ENCODE peak calls at places on chromosomes 16 and 17, in nine cellular contexts. One of them, this sample, is unnamed.

GRCh38 chr16:75038036-75038959 is 39.5 kb downstream of the ZNRF1 start:
- DNase-seq in glutamatergic neuron: no peak
- DNase-seq in cardiac fibroblast: peak
- DNase-seq in heart right ventricle: no peak
- DNase-seq in GM12865: no peak
- DNase-seq in CD4-positive, alpha-beta T cell: no peak
- DNase-seq in ovary: no peak
- DNase-seq in astrocyte of the spinal cord: peak
- DNase-seq in AG09309: no peak
- DNase-seq in this sample: no peak

GRCh38 chr16:87584271-87584670 is 18.0 kb upstream of the JPH3 start:
- DNase-seq in glutamatergic neuron: no peak
- DNase-seq in cardiac fibroblast: peak
- DNase-seq in heart right ventricle: no peak
- DNase-seq in GM12865: no peak
- DNase-seq in CD4-positive, alpha-beta T cell: no peak
- DNase-seq in ovary: no peak
- DNase-seq in astrocyte of the spinal cord: peak
- DNase-seq in AG09309: no peak
- DNase-seq in this sample: no peak

GRCh38 chr17:80786470-80786869 is 205.2 kb upstream of the CHMP6 start:
- DNase-seq in glutamatergic neuron: no peak
- DNase-seq in cardiac fibroblast: no peak
- DNase-seq in heart right ventricle: no peak
- DNase-seq in GM12865: no peak
- DNase-seq in CD4-positive, alpha-beta T cell: no peak
- DNase-seq in ovary: no peak
- DNase-seq in astrocyte of the spinal cord: no peak
- DNase-seq in AG09309: no peak
- DNase-seq in this sample: no peak

GRCh38 chr16:66605177-66605999 is 884 bp downstream of the CMTM3 start:
- DNase-seq in glutamatergic neuron: peak
- DNase-seq in cardiac fibroblast: peak
- DNase-seq in heart right ventricle: peak
- DNase-seq in GM12865: peak
- DNase-seq in CD4-positive, alpha-beta T cell: no peak
- DNase-seq in ovary: peak
- DNase-seq in astrocyte of the spinal cord: peak
- DNase-seq in AG09309: no peak
- DNase-seq in this sample: peak

GRCh38 chr17:72618018-72618509 is 474.4 kb downstream of the SLC39A11 start:
- DNase-seq in glutamatergic neuron: no peak
- DNase-seq in cardiac fibroblast: peak
- DNase-seq in heart right ventricle: no peak
- DNase-seq in GM12865: peak
- DNase-seq in CD4-positive, alpha-beta T cell: peak
- DNase-seq in ovary: no peak
- DNase-seq in astrocyte of the spinal cord: no peak
- DNase-seq in AG09309: no peak
- DNase-seq in this sample: no peak

GRCh38 chr16:8944113-8944765 is 19.5 kb downstream of the USP7 start:
- DNase-seq in glutamatergic neuron: no peak
- DNase-seq in cardiac fibroblast: no peak
- DNase-seq in heart right ventricle: no peak
- DNase-seq in GM12865: peak
- DNase-seq in CD4-positive, alpha-beta T cell: no peak
- DNase-seq in ovary: no peak
- DNase-seq in astrocyte of the spinal cord: no peak
- DNase-seq in AG09309: no peak
- DNase-seq in this sample: no peak

GRCh38 chr16:5058476-5058875 is 7.3 kb downstream of the C16orf89 start:
- DNase-seq in glutamatergic neuron: peak
- DNase-seq in cardiac fibroblast: peak
- DNase-seq in heart right ventricle: peak
- DNase-seq in GM12865: no peak
- DNase-seq in CD4-positive, alpha-beta T cell: no peak
- DNase-seq in ovary: no peak
- DNase-seq in astrocyte of the spinal cord: no peak
- DNase-seq in AG09309: no peak
- DNase-seq in this sample: no peak

GRCh38 chr16:24538756-24539294 is 541 bp upstream of the RBBP6 start:
- DNase-seq in glutamatergic neuron: no peak
- DNase-seq in cardiac fibroblast: no peak
- DNase-seq in heart right ventricle: no peak
- DNase-seq in GM12865: no peak
- DNase-seq in CD4-positive, alpha-beta T cell: no peak
- DNase-seq in ovary: no peak
- DNase-seq in astrocyte of the spinal cord: no peak
- DNase-seq in AG09309: no peak
- DNase-seq in this sample: no peak

GRCh38 chr16:1497014-1497598 is 3.9 kb downstream of the TELO2 start:
- DNase-seq in glutamatergic neuron: no peak
- DNase-seq in cardiac fibroblast: no peak
- DNase-seq in heart right ventricle: no peak
- DNase-seq in GM12865: no peak
- DNase-seq in CD4-positive, alpha-beta T cell: no peak
- DNase-seq in ovary: no peak
- DNase-seq in astrocyte of the spinal cord: no peak
- DNase-seq in AG09309: no peak
- DNase-seq in this sample: no peak

GRCh38 chr17:50514936-50515702 is 6.9 kb downstream of the MYCBPAP start:
- DNase-seq in glutamatergic neuron: no peak
- DNase-seq in cardiac fibroblast: peak
- DNase-seq in heart right ventricle: no peak
- DNase-seq in GM12865: no peak
- DNase-seq in CD4-positive, alpha-beta T cell: no peak
- DNase-seq in ovary: peak
- DNase-seq in astrocyte of the spinal cord: peak
- DNase-seq in AG09309: no peak
- DNase-seq in this sample: no peak

GRCh38 chr17:35568561-35568960 is 7.9 kb upstream of the SLFN14 start:
- DNase-seq in glutamatergic neuron: no peak
- DNase-seq in cardiac fibroblast: peak
- DNase-seq in heart right ventricle: no peak
- DNase-seq in GM12865: peak
- DNase-seq in CD4-positive, alpha-beta T cell: no peak
- DNase-seq in ovary: no peak
- DNase-seq in astrocyte of the spinal cord: no peak
- DNase-seq in AG09309: no peak
- DNase-seq in this sample: no peak

GRCh38 chr17:50534222-50534978 is 1.9 kb downstream of the EPN3 start:
- DNase-seq in glutamatergic neuron: no peak
- DNase-seq in cardiac fibroblast: no peak
- DNase-seq in heart right ventricle: no peak
- DNase-seq in GM12865: no peak
- DNase-seq in CD4-positive, alpha-beta T cell: no peak
- DNase-seq in ovary: no peak
- DNase-seq in astrocyte of the spinal cord: no peak
- DNase-seq in AG09309: no peak
- DNase-seq in this sample: peak

GRCh38 chr16:11560701-11561439 is 25.8 kb downstream of the LITAF start:
- DNase-seq in glutamatergic neuron: no peak
- DNase-seq in cardiac fibroblast: peak
- DNase-seq in heart right ventricle: peak
- DNase-seq in GM12865: no peak
- DNase-seq in CD4-positive, alpha-beta T cell: peak
- DNase-seq in ovary: peak
- DNase-seq in astrocyte of the spinal cord: peak
- DNase-seq in AG09309: no peak
- DNase-seq in this sample: no peak

GRCh38 chr16:29876578-29877249 is 13.7 kb upstream of the CDIPT start:
- DNase-seq in glutamatergic neuron: no peak
- DNase-seq in cardiac fibroblast: no peak
- DNase-seq in heart right ventricle: no peak
- DNase-seq in GM12865: no peak
- DNase-seq in CD4-positive, alpha-beta T cell: peak
- DNase-seq in ovary: no peak
- DNase-seq in astrocyte of the spinal cord: no peak
- DNase-seq in AG09309: no peak
- DNase-seq in this sample: no peak

GRCh38 chr16:19710191-19710908 is 7.7 kb downstream of the KNOP1 start:
- DNase-seq in glutamatergic neuron: no peak
- DNase-seq in cardiac fibroblast: no peak
- DNase-seq in heart right ventricle: no peak
- DNase-seq in GM12865: no peak
- DNase-seq in CD4-positive, alpha-beta T cell: no peak
- DNase-seq in ovary: no peak
- DNase-seq in astrocyte of the spinal cord: no peak
- DNase-seq in AG09309: no peak
- DNase-seq in this sample: no peak

GRCh38 chr17:28953444-28954118 is 2.3 kb upstream of the PHF12 start:
- DNase-seq in glutamatergic neuron: peak
- DNase-seq in cardiac fibroblast: peak
- DNase-seq in heart right ventricle: peak
- DNase-seq in GM12865: peak
- DNase-seq in CD4-positive, alpha-beta T cell: peak
- DNase-seq in ovary: peak
- DNase-seq in astrocyte of the spinal cord: peak
- DNase-seq in AG09309: no peak
- DNase-seq in this sample: peak

GRCh38 chr17:34081269-34081668 is 173.8 kb upstream of the CCL2 start:
- DNase-seq in glutamatergic neuron: no peak
- DNase-seq in cardiac fibroblast: no peak
- DNase-seq in heart right ventricle: no peak
- DNase-seq in GM12865: peak
- DNase-seq in CD4-positive, alpha-beta T cell: no peak
- DNase-seq in ovary: no peak
- DNase-seq in astrocyte of the spinal cord: no peak
- DNase-seq in AG09309: no peak
- DNase-seq in this sample: no peak
- TF ChIP-seq CTCF in glutamatergic neuron: peak
- TF ChIP-seq CTCF in cardiac fibroblast: peak
- TF ChIP-seq CTCF in heart right ventricle: peak
- TF ChIP-seq CTCF in GM12865: peak
- TF ChIP-seq CTCF in CD4-positive, alpha-beta T cell: no peak
- TF ChIP-seq CTCF in ovary: no peak
- TF ChIP-seq CTCF in astrocyte of the spinal cord: peak
- TF ChIP-seq CTCF in AG09309: no peak
- TF ChIP-seq CTCF in this sample: no peak

GRCh38 chr16:64983983-64984382 is 137.9 kb downstream of the CDH11 start:
- DNase-seq in glutamatergic neuron: peak
- DNase-seq in cardiac fibroblast: peak
- DNase-seq in heart right ventricle: peak
- DNase-seq in GM12865: peak
- DNase-seq in CD4-positive, alpha-beta T cell: no peak
- DNase-seq in ovary: peak
- DNase-seq in astrocyte of the spinal cord: peak
- DNase-seq in AG09309: peak
- DNase-seq in this sample: peak
- TF ChIP-seq CTCF in glutamatergic neuron: peak
- TF ChIP-seq CTCF in cardiac fibroblast: peak
- TF ChIP-seq CTCF in heart right ventricle: peak
- TF ChIP-seq CTCF in GM12865: peak
- TF ChIP-seq CTCF in CD4-positive, alpha-beta T cell: no peak
- TF ChIP-seq CTCF in ovary: no peak
- TF ChIP-seq CTCF in astrocyte of the spinal cord: peak
- TF ChIP-seq CTCF in AG09309: peak
- TF ChIP-seq CTCF in this sample: peak

GRCh38 chr17:17511971-17512858 is 16.0 kb upstream of the RASD1 start:
- DNase-seq in glutamatergic neuron: peak
- DNase-seq in cardiac fibroblast: peak
- DNase-seq in heart right ventricle: no peak
- DNase-seq in GM12865: no peak
- DNase-seq in CD4-positive, alpha-beta T cell: no peak
- DNase-seq in ovary: peak
- DNase-seq in astrocyte of the spinal cord: peak
- DNase-seq in AG09309: peak
- DNase-seq in this sample: no peak

GRCh38 chr17:17512866-17513265 is 16.7 kb upstream of the RASD1 start:
- DNase-seq in glutamatergic neuron: no peak
- DNase-seq in cardiac fibroblast: no peak
- DNase-seq in heart right ventricle: no peak
- DNase-seq in GM12865: no peak
- DNase-seq in CD4-positive, alpha-beta T cell: no peak
- DNase-seq in ovary: peak
- DNase-seq in astrocyte of the spinal cord: no peak
- DNase-seq in AG09309: no peak
- DNase-seq in this sample: no peak

GRCh38 chr17:17510456-17511292 is 14.5 kb upstream of the RASD1 start:
- DNase-seq in glutamatergic neuron: no peak
- DNase-seq in cardiac fibroblast: no peak
- DNase-seq in heart right ventricle: no peak
- DNase-seq in GM12865: no peak
- DNase-seq in CD4-positive, alpha-beta T cell: no peak
- DNase-seq in ovary: no peak
- DNase-seq in astrocyte of the spinal cord: no peak
- DNase-seq in AG09309: no peak
- DNase-seq in this sample: no peak

GRCh38 chr17:17509601-17510425 is 13.6 kb upstream of the RASD1 start:
- DNase-seq in glutamatergic neuron: no peak
- DNase-seq in cardiac fibroblast: no peak
- DNase-seq in heart right ventricle: no peak
- DNase-seq in GM12865: no peak
- DNase-seq in CD4-positive, alpha-beta T cell: no peak
- DNase-seq in ovary: no peak
- DNase-seq in astrocyte of the spinal cord: no peak
- DNase-seq in AG09309: no peak
- DNase-seq in this sample: no peak

DNA sequence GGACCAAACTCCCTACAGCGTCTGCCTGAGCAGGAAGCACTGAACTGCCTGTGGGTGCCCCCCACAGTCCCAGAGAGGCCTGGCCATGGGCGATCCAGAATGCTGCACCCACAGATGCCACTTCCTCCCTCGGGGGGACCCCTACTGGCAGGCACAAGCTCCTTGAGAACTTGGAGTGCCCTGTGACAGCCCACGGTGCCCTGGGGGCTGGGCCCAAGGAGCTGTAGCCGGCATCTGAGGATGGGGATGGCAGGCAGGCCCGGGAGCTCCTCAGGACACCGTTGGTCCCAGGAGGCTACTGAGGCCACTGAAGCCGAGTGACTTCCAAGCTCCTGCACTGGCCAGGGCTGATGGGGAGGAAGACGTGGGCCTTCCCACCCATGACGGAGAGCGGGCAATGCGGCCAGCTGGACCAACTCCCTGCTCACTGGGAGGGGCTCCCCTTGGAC is 15.1 kb upstream of the RASD1 start:
- DNase-seq in glutamatergic neuron: no peak
- DNase-seq in cardiac fibroblast: no peak
- DNase-seq in heart right ventricle: no peak
- DNase-seq in GM12865: no peak
- DNase-seq in CD4-positive, alpha-beta T cell: no peak
- DNase-seq in ovary: no peak
- DNase-seq in astrocyte of the spinal cord: no peak
- DNase-seq in AG09309: no peak
- DNase-seq in this sample: no peak
- TF ChIP-seq CTCF in glutamatergic neuron: no peak
- TF ChIP-seq CTCF in cardiac fibroblast: no peak
- TF ChIP-seq CTCF in heart right ventricle: no peak
- TF ChIP-seq CTCF in GM12865: no peak
- TF ChIP-seq CTCF in CD4-positive, alpha-beta T cell: no peak
- TF ChIP-seq CTCF in ovary: no peak
- TF ChIP-seq CTCF in astrocyte of the spinal cord: no peak
- TF ChIP-seq CTCF in AG09309: no peak
- TF ChIP-seq CTCF in this sample: no peak

GRCh38 chr16:68310441-68311315 is at the start of the genes PRMT7 and SLC7A6OS:
- DNase-seq in glutamatergic neuron: peak
- DNase-seq in cardiac fibroblast: peak
- DNase-seq in heart right ventricle: peak
- DNase-seq in GM12865: peak
- DNase-seq in CD4-positive, alpha-beta T cell: peak
- DNase-seq in ovary: peak
- DNase-seq in astrocyte of the spinal cord: peak
- DNase-seq in AG09309: peak
- DNase-seq in this sample: peak
- TF ChIP-seq CTCF in glutamatergic neuron: no peak
- TF ChIP-seq CTCF in cardiac fibroblast: peak
- TF ChIP-seq CTCF in heart right ventricle: peak
- TF ChIP-seq CTCF in GM12865: no peak
- TF ChIP-seq CTCF in CD4-positive, alpha-beta T cell: peak
- TF ChIP-seq CTCF in ovary: peak
- TF ChIP-seq CTCF in astrocyte of the spinal cord: peak
- TF ChIP-seq CTCF in AG09309: peak
- TF ChIP-seq CTCF in this sample: peak